ENCODE peak calls at places on chromosomes 1 and 21, in eight cellular contexts. M, T, N, Y, A, W, E and F are unnamed samples.

GRCh38 chr1:43878854-43879253 is 54.7 kb upstream of the ARTN start:
- DNase-seq in T (no peak), A (no peak), M (no peak), N (no peak), Y (no peak), W (no peak), E (no peak), F (no peak)

GRCh38 chr1:112320035-112320429 is 76.0 kb upstream of the CTTNBP2NL start:
- DNase-seq in N (no peak), W (no peak), A (no peak), T (no peak), M (no peak), Y (no peak), E (no peak), F (no peak)

GRCh38 chr1:22257286-22258275 is 114.7 kb upstream of the WNT4 start:
- DNase-seq in W (no peak), E (no peak), Y (peak), T (no peak), M (no peak), N (no peak), A (peak), F (no peak)

GRCh38 chr1:11617314-11617713 is 36.9 kb downstream of the FBXO2 start:
- DNase-seq in Y (no peak), W (no peak), T (no peak), E (no peak), A (no peak), M (no peak), N (no peak), F (no peak)

GRCh38 chr1:193727850-193728249 is 541.4 kb upstream of the B3GALT2 start:
- DNase-seq in Y (no peak), M (no peak), N (peak), T (no peak), E (no peak), A (no peak), W (no peak), F (no peak)

GRCh38 chr1:68624233-68624632 is 127.4 kb upstream of the DEPDC1 start:
- DNase-seq in M (no peak), A (no peak), N (peak), Y (no peak), T (no peak), W (no peak), E (no peak), F (no peak)

GRCh38 chr21:15520811-15521643 is 208.8 kb upstream of the USP25 start:
- DNase-seq in Y (no peak), W (no peak), T (no peak), N (peak), M (no peak), A (peak), E (no peak), F (peak)

GRCh38 chr1:36874271-36875017 is 159.9 kb downstream of the GRIK3 start:
- DNase-seq in Y (no peak), T (no peak), W (no peak), N (no peak), M (no peak), A (no peak), E (peak), F (no peak)

GRCh38 chr1:239357867-239358266 is 28.5 kb upstream of the CHRM3 start:
- DNase-seq in T (no peak), M (no peak), A (no peak), N (no peak), W (no peak), Y (no peak), E (no peak), F (no peak)

GRCh38 chr1:165129568-165130164 is 226.8 kb downstream of the LMX1A start:
- DNase-seq in T (peak), M (no peak), A (peak), E (no peak), Y (peak), N (peak), W (peak), F (no peak)

GRCh38 chr1:14924455-14925325 is 228.9 kb upstream of the TMEM51 start:
- DNase-seq in T (peak), M (no peak), N (peak), A (peak), Y (peak), E (no peak), W (peak), F (no peak)

GRCh38 chr1:165914136-165914798 is 86.9 kb downstream of the UCK2 start:
- DNase-seq in E (no peak), M (peak), T (peak), N (peak), A (peak), W (no peak), Y (peak), F (peak)

GRCh38 chr1:170145691-170146676 is at the start of gene NTMT2:
- DNase-seq in M (no peak), A (peak), Y (no peak), T (no peak), E (no peak), W (peak), N (peak), F (no peak)

GRCh38 chr1:116504308-116505156 is 66.3 kb downstream of the CD58 start:
- DNase-seq in E (peak), M (peak), Y (peak), T (peak), W (peak), A (peak), N (no peak), F (peak)

DNA sequence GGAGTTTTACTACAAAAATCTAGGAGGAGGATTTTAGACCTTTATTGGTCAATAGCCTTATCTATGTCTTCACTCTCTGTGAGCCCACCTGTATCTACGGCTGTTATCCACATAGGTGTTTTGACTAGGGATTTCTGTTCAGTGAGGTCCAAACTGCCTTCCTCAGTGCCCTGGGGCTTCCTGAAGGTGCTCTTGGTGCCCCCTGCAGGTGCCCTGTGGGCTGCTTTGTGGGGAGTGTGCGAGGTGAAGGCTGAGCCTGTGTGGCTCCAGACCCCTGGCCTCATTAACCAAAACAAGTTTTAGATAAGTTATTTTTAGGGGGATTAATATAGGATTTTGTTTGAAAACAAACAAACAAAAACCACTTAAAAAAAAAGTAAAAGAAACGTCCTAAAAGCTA is 122.5 kb downstream of the KIF26B start:
- DNase-seq in A (no peak), T (no peak), E (no peak), M (no peak), N (peak), W (no peak), Y (no peak), F (no peak)
- TF ChIP-seq CTCF in A (no peak), T (peak), E (no peak), M (no peak), N (peak), W (no peak), Y (no peak), F (no peak)

GRCh38 chr1:52240592-52240991 is 98.7 kb downstream of the ZFYVE9 start:
- DNase-seq in E (no peak), N (no peak), A (no peak), M (no peak), Y (no peak), W (no peak), T (no peak), F (no peak)
- H3K27ac ChIP-seq in E (no peak), N (no peak), A (no peak), M (no peak), Y (no peak), W (no peak), T (no peak), F (no peak)

GRCh38 chr1:33339413-33339812 is 18.5 kb upstream of the A3GALT2 start:
- DNase-seq in N (no peak), W (no peak), Y (no peak), A (no peak), M (no peak), E (no peak), T (no peak), F (no peak)
- TF ChIP-seq CTCF in N (peak), W (peak), Y (no peak), A (no peak), M (no peak), E (no peak), T (no peak), F (no peak)

GRCh38 chr21:22575165-22575584 is 1577.0 kb downstream of the NCAM2 start:
- DNase-seq in M (no peak), W (no peak), A (peak), N (peak), Y (no peak), T (peak), E (no peak), F (no peak)
- H3K27ac ChIP-seq in M (no peak), W (no peak), A (no peak), N (no peak), Y (no peak), T (no peak), E (no peak), F (no peak)

GRCh38 chr1:162398999-162399580 is 12.8 kb downstream of the SH2D1B start:
- DNase-seq in N (peak), T (no peak), Y (no peak), A (no peak), M (no peak), W (no peak), E (no peak), F (no peak)

GRCh38 chr1:162400790-162401189 is 11.1 kb downstream of the SH2D1B start:
- DNase-seq in Y (no peak), M (no peak), A (no peak), T (no peak), N (no peak), W (no peak), E (no peak), F (no peak)

GRCh38 chr1:162397943-162398560 is 13.9 kb downstream of the SH2D1B start:
- DNase-seq in Y (no peak), E (no peak), T (no peak), A (no peak), W (no peak), N (no peak), M (no peak), F (no peak)

GRCh38 chr1:162396201-162396906 is 14.8 kb downstream of the C1orf226 start:
- DNase-seq in E (no peak), T (no peak), Y (no peak), W (no peak), N (no peak), A (no peak), M (no peak), F (no peak)

DNA sequence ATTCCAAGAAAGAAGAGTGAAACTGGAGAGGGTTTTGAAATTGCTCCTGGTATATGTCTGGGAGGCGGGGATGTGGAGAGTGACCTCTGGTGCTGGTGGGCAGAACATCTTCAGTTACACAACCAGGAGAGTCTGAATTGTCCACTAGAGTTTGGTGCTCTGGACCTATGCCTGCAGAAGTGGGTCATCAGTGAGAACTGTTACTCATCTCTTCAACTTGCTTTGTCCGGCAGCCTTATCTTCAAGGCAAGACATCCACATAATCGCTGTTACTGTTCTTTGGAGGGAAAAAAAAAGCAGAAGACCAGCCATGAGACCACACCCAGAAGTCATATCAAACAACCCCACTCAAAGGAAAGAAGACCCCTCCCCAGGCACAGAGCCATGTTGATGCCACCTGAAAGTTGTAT is 14.9 kb downstream of the SH2D1B start:
- DNase-seq in N (no peak), A (no peak), Y (no peak), M (no peak), T (no peak), E (no peak), W (no peak), F (no peak)
- TF ChIP-seq CTCF in N (no peak), A (no peak), Y (no peak), M (no peak), T (no peak), E (no peak), W (no peak), F (no peak)

GRCh38 chr1:201329801-201330200 is 46.5 kb downstream of the PKP1 start:
- DNase-seq in W (peak), M (no peak), N (no peak), E (peak), Y (no peak), A (no peak), T (no peak), F (no peak)
- H3K27ac ChIP-seq in W (no peak), M (no peak), N (no peak), E (no peak), Y (no peak), A (peak), T (no peak), F (no peak)